ENCODE peak calls at places on chromosomes 2 and 18, in seven cellular contexts. J is esophagus squamous epithelium, P is Peyer's patch, Z is IMR-90, N is spleen, G is HCT116, K is H54. V is an unnamed sample.

GRCh38 chr18:78717051-78717765 is 262.4 kb upstream of the SALL3 start:
- DNase-seq in J (no peak), P (no peak), Z (no peak), N (peak), G (no peak), K (no peak), V (no peak)

GRCh38 chr18:3688682-3689081 is 238.7 kb downstream of the TGIF1 start:
- DNase-seq in J (no peak), P (no peak), Z (peak), N (no peak), G (no peak), K (peak), V (no peak)

GRCh38 chr2:10208736-10209135 is 86.2 kb downstream of the RRM2 start:
- DNase-seq in J (no peak), P (no peak), Z (no peak), N (peak), G (no peak), K (no peak), V (no peak)

GRCh38 chr2:96604104-96604503 is 34.0 kb downstream of the KANSL3 start:
- DNase-seq in J (no peak), P (no peak), Z (no peak), N (no peak), G (no peak), K (no peak), V (no peak)

GRCh38 chr18:23267447-23267776 is 132.1 kb downstream of the CABLES1 start:
- DNase-seq in J (no peak), P (no peak), Z (no peak), N (no peak), G (no peak), K (no peak), V (no peak)

GRCh38 chr2:164913640-164914346 is 41.5 kb downstream of the SLC38A11 start:
- DNase-seq in J (no peak), P (no peak), Z (peak), N (no peak), G (no peak), K (no peak), V (no peak)

GRCh38 chr2:96240341-96241038 is 25.3 kb downstream of the TMEM127 start:
- DNase-seq in J (no peak), P (no peak), Z (no peak), N (no peak), G (no peak), K (no peak), V (no peak)

GRCh38 chr2:101803945-101804696 is 106.6 kb downstream of the MAP4K4 start:
- DNase-seq in J (no peak), P (no peak), Z (no peak), N (no peak), G (no peak), K (no peak), V (no peak)

GRCh38 chr2:179562330-179562885 is 297.8 kb upstream of the SESTD1 start:
- DNase-seq in J (no peak), P (no peak), Z (no peak), N (no peak), G (no peak), K (no peak), V (no peak)

GRCh38 chr2:27442282-27442980 is at the start of gene KRTCAP3:
- DNase-seq in J (no peak), P (peak), Z (no peak), N (peak), G (peak), K (no peak), V (no peak)

GRCh38 chr2:240200230-240201051 is 60.0 kb upstream of the OTOS start:
- DNase-seq in J (no peak), P (peak), Z (peak), N (peak), G (no peak), K (no peak), V (no peak)

GRCh38 chr2:63613391-63613901 is 24.7 kb downstream of the MDH1 start:
- DNase-seq in J (no peak), P (no peak), Z (no peak), N (no peak), G (no peak), K (no peak), V (no peak)

GRCh38 chr2:138403431-138403927 is 98.1 kb upstream of the SPOPL start:
- DNase-seq in J (no peak), P (no peak), Z (no peak), N (no peak), G (no peak), K (no peak), V (no peak)

GRCh38 chr2:66561645-66562336 is 126.9 kb downstream of the MEIS1 start:
- DNase-seq in J (no peak), P (no peak), Z (no peak), N (no peak), G (no peak), K (no peak), V (no peak)

GRCh38 chr2:196260546-196260945 is 89.2 kb upstream of the STK17B start:
- DNase-seq in J (no peak), P (no peak), Z (no peak), N (no peak), G (no peak), K (no peak), V (no peak)

GRCh38 chr2:40355451-40355850 is 96.4 kb downstream of the SLC8A1 start:
- DNase-seq in J (no peak), P (no peak), Z (no peak), N (no peak), G (no peak), K (no peak), V (no peak)

GRCh38 chr2:20939786-20940480 is 103.9 kb downstream of the APOB start:
- DNase-seq in J (no peak), P (no peak), Z (no peak), N (no peak), G (no peak), K (no peak), V (no peak)

GRCh38 chr2:173934895-173935294 is 30.3 kb downstream of the SP3 start:
- DNase-seq in J (no peak), P (no peak), Z (no peak), N (no peak), G (peak), K (no peak), V (no peak)

GRCh38 chr2:120494446-120494845 is 148.5 kb downstream of the INHBB start:
- DNase-seq in J (no peak), P (no peak), Z (no peak), N (no peak), G (no peak), K (no peak), V (no peak)

GRCh38 chr2:60597346-60597745 is 43.9 kb upstream of the BCL11A start:
- DNase-seq in J (no peak), P (no peak), Z (no peak), N (no peak), G (no peak), K (no peak), V (no peak)

GRCh38 chr2:71640459-71640858 is 187.1 kb downstream of the DYSF start:
- DNase-seq in J (no peak), P (no peak), Z (no peak), N (no peak), G (no peak), K (no peak), V (no peak)

GRCh38 chr18:71799016-71799673 is 745.0 kb downstream of the CBLN2 start:
- DNase-seq in J (no peak), P (no peak), Z (peak), N (no peak), G (no peak), K (no peak), V (no peak)

GRCh38 chr18:26565514-26565913 is 17.2 kb upstream of the KCTD1 start:
- DNase-seq in J (no peak), P (no peak), Z (no peak), N (no peak), G (no peak), K (no peak), V (no peak)

GRCh38 chr2:59888015-59888414 is 665.4 kb downstream of the BCL11A start:
- DNase-seq in J (no peak), P (peak), Z (no peak), N (no peak), G (no peak), K (no peak), V (no peak)

GRCh38 chr18:59839931-59840685 is 59.7 kb upstream of the PMAIP1 start:
- DNase-seq in J (no peak), P (no peak), Z (no peak), N (no peak), G (no peak), K (no peak), V (no peak)

GRCh38 chr18:9348766-9349165 is 14.2 kb downstream of the TWSG1 start:
- DNase-seq in J (no peak), P (no peak), Z (peak), N (no peak), G (no peak), K (no peak), V (no peak)

GRCh38 chr2:15773204-15773603 is 167.1 kb upstream of the MYCN start:
- DNase-seq in J (no peak), P (no peak), Z (no peak), N (no peak), G (no peak), K (no peak), V (no peak)

GRCh38 chr2:160324161-160324768 is 124.2 kb upstream of the ITGB6 start:
- DNase-seq in J (no peak), P (peak), Z (peak), N (peak), G (peak), K (no peak), V (peak)

GRCh38 chr2:236434593-236434992 is 135.0 kb upstream of the ACKR3 start:
- DNase-seq in J (no peak), P (no peak), Z (no peak), N (no peak), G (no peak), K (no peak), V (no peak)

GRCh38 chr2:161681043-161681442 is 56.8 kb downstream of the SLC4A10 start:
- DNase-seq in J (no peak), P (no peak), Z (no peak), N (no peak), G (peak), K (peak), V (no peak)

GRCh38 chr2:23512778-23513177 is 127.8 kb downstream of the KLHL29 start:
- DNase-seq in J (no peak), P (no peak), Z (no peak), N (no peak), G (no peak), K (no peak), V (no peak)

GRCh38 chr2:23513881-23514793 is 129.2 kb downstream of the KLHL29 start:
- DNase-seq in J (no peak), P (no peak), Z (no peak), N (no peak), G (no peak), K (no peak), V (no peak)

GRCh38 chr2:23510471-23510870 is 125.5 kb downstream of the KLHL29 start:
- DNase-seq in J (no peak), P (no peak), Z (no peak), N (no peak), G (no peak), K (no peak), V (no peak)

GRCh38 chr2:23516546-23517256 is 131.7 kb downstream of the KLHL29 start:
- DNase-seq in J (no peak), P (no peak), Z (no peak), N (no peak), G (no peak), K (no peak), V (no peak)

GRCh38 chr2:23513245-23513880 is 128.4 kb downstream of the KLHL29 start:
- DNase-seq in J (no peak), P (no peak), Z (no peak), N (peak), G (no peak), K (no peak), V (no peak)
- TF ChIP-seq POLR2A in J (no peak), P (no peak), Z (no peak), N (no peak), G (no peak), K (no peak), V (no peak)

GRCh38 chr2:85344356-85344954 is 9.9 kb downstream of the RETSAT start:
- DNase-seq in J (no peak), P (peak), Z (no peak), N (no peak), G (no peak), K (no peak), V (no peak)

GRCh38 chr2:85340034-85340892 is 12.5 kb upstream of the TGOLN2 start:
- DNase-seq in J (no peak), P (no peak), Z (no peak), N (no peak), G (no peak), K (no peak), V (no peak)

GRCh38 chr2:85342156-85342555 is 12.2 kb downstream of the RETSAT start:
- DNase-seq in J (no peak), P (no peak), Z (no peak), N (no peak), G (no peak), K (peak), V (no peak)

GRCh38 chr2:85341269-85342029 is 12.9 kb downstream of the RETSAT start:
- DNase-seq in J (no peak), P (peak), Z (no peak), N (no peak), G (no peak), K (no peak), V (no peak)
- TF ChIP-seq POLR2A in J (no peak), P (no peak), Z (no peak), N (no peak), G (no peak), K (no peak), V (no peak)

GRCh38 chr2:108354171-108354570 is 23.6 kb upstream of the SULT1C4 start:
- DNase-seq in J (no peak), P (no peak), Z (no peak), N (no peak), G (no peak), K (no peak), V (no peak)

GRCh38 chr2:108360776-108361468 is 16.8 kb upstream of the SULT1C4 start:
- DNase-seq in J (no peak), P (no peak), Z (no peak), N (no peak), G (no peak), K (no peak), V (no peak)

GRCh38 chr2:108351889-108352288 is 25.9 kb upstream of the SULT1C4 start:
- DNase-seq in J (no peak), P (no peak), Z (no peak), N (no peak), G (no peak), K (no peak), V (no peak)

GRCh38 chr2:108355907-108356734 is 21.6 kb upstream of the SULT1C4 start:
- DNase-seq in J (no peak), P (no peak), Z (no peak), N (no peak), G (no peak), K (no peak), V (no peak)
- TF ChIP-seq POLR2A in J (no peak), P (no peak), Z (no peak), N (no peak), G (peak), K (no peak), V (no peak)

DNA sequence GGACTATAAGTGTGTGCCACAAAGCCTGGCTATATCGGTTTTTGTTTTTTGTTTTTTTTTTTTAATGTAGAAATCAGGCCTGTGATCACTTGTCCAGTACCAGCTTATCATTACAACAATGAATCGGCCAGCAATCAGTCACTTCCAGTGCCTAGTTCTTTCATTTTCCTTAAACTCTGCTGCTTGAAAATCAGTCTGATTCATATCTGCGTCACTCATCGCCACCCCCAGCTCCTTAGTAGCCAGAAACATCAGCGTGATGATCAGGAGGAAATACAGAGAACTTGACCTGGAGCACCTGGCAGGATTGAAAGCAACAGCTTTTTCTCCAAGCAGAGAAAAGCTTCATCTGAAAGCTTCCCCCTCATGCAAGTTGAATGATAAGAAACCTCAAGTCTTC is 75.4 kb downstream of the SPTBN1 start:
- DNase-seq in J (no peak), P (no peak), Z (peak), N (no peak), G (peak), K (peak), V (no peak)
- TF ChIP-seq POLR2A in J (no peak), P (no peak), Z (no peak), N (no peak), G (no peak), K (no peak), V (no peak)

V was measured in adrenal gland.